ENCODE peak calls at places on chromosomes 6 and 20, in eight cellular contexts. One of them, this sample, is unnamed.

GRCh38 chr20:48051810-48052491 is 266.7 kb upstream of the SULF2 start:
- DNase-seq in CD8-positive, alpha-beta T cell: no peak
- DNase-seq in transverse colon: no peak
- DNase-seq in tibial artery: no peak
- DNase-seq in osteoblast: peak; percentile 79
- DNase-seq in cardiac muscle cell: peak; percentile 94
- DNase-seq in mammary epithelial cell: peak; percentile 85
- DNase-seq in psoas muscle: no peak
- DNase-seq in this sample: no peak

GRCh38 chr6:126546771-126547170 is 206.9 kb downstream of the CENPW start:
- DNase-seq in CD8-positive, alpha-beta T cell: no peak
- DNase-seq in transverse colon: no peak
- DNase-seq in tibial artery: no peak
- DNase-seq in osteoblast: no peak
- DNase-seq in cardiac muscle cell: no peak
- DNase-seq in mammary epithelial cell: no peak
- DNase-seq in psoas muscle: no peak
- DNase-seq in this sample: no peak

GRCh38 chr6:37992749-37993148 is 173.2 kb downstream of the ZFAND3 start:
- DNase-seq in CD8-positive, alpha-beta T cell: no peak
- DNase-seq in transverse colon: no peak
- DNase-seq in tibial artery: no peak
- DNase-seq in osteoblast: peak; percentile 21
- DNase-seq in cardiac muscle cell: no peak
- DNase-seq in mammary epithelial cell: no peak
- DNase-seq in psoas muscle: no peak
- DNase-seq in this sample: no peak

GRCh38 chr20:63942250-63943006 is 13.8 kb downstream of the UCKL1 start:
- DNase-seq in CD8-positive, alpha-beta T cell: no peak
- DNase-seq in transverse colon: peak; percentile 50
- DNase-seq in tibial artery: no peak
- DNase-seq in osteoblast: peak; percentile 83
- DNase-seq in cardiac muscle cell: peak; percentile 12
- DNase-seq in mammary epithelial cell: peak; percentile 79
- DNase-seq in psoas muscle: peak; percentile 71
- DNase-seq in this sample: no peak

GRCh38 chr6:86856937-86857563 is 80.3 kb upstream of the HTR1E start:
- DNase-seq in CD8-positive, alpha-beta T cell: no peak
- DNase-seq in transverse colon: peak; percentile 11
- DNase-seq in tibial artery: no peak
- DNase-seq in osteoblast: peak; percentile 4
- DNase-seq in cardiac muscle cell: peak; percentile 27
- DNase-seq in mammary epithelial cell: peak; percentile 33
- DNase-seq in psoas muscle: no peak
- DNase-seq in this sample: no peak

GRCh38 chr6:14472964-14473363 is 355.4 kb downstream of the CD83 start:
- DNase-seq in CD8-positive, alpha-beta T cell: no peak
- DNase-seq in transverse colon: no peak
- DNase-seq in tibial artery: no peak
- DNase-seq in osteoblast: no peak
- DNase-seq in cardiac muscle cell: peak; percentile 44
- DNase-seq in mammary epithelial cell: no peak
- DNase-seq in psoas muscle: no peak
- DNase-seq in this sample: no peak

GRCh38 chr6:35428421-35429149 is 23.6 kb upstream of the FANCE start:
- DNase-seq in CD8-positive, alpha-beta T cell: no peak
- DNase-seq in transverse colon: no peak
- DNase-seq in tibial artery: no peak
- DNase-seq in osteoblast: no peak
- DNase-seq in cardiac muscle cell: no peak
- DNase-seq in mammary epithelial cell: no peak
- DNase-seq in psoas muscle: no peak
- DNase-seq in this sample: no peak

GRCh38 chr6:146029573-146030184 is 817 bp downstream of the GRM1 start:
- DNase-seq in CD8-positive, alpha-beta T cell: no peak
- DNase-seq in transverse colon: no peak
- DNase-seq in tibial artery: no peak
- DNase-seq in osteoblast: peak; percentile 23
- DNase-seq in cardiac muscle cell: no peak
- DNase-seq in mammary epithelial cell: no peak
- DNase-seq in psoas muscle: peak; percentile 31
- DNase-seq in this sample: no peak

GRCh38 chr6:74256387-74257180 is 560.6 kb downstream of the CD109 start:
- DNase-seq in CD8-positive, alpha-beta T cell: no peak
- DNase-seq in transverse colon: no peak
- DNase-seq in tibial artery: no peak
- DNase-seq in osteoblast: no peak
- DNase-seq in cardiac muscle cell: no peak
- DNase-seq in mammary epithelial cell: no peak
- DNase-seq in psoas muscle: no peak
- DNase-seq in this sample: no peak

GRCh38 chr20:57702091-57702490 is 7.7 kb downstream of the PMEPA1 start:
- DNase-seq in CD8-positive, alpha-beta T cell: no peak
- DNase-seq in transverse colon: no peak
- DNase-seq in tibial artery: no peak
- DNase-seq in osteoblast: no peak
- DNase-seq in cardiac muscle cell: no peak
- DNase-seq in mammary epithelial cell: no peak
- DNase-seq in psoas muscle: no peak
- DNase-seq in this sample: no peak

GRCh38 chr6:16503241-16503775 is 258.0 kb downstream of the ATXN1 start:
- DNase-seq in CD8-positive, alpha-beta T cell: no peak
- DNase-seq in transverse colon: no peak
- DNase-seq in tibial artery: no peak
- DNase-seq in osteoblast: no peak
- DNase-seq in cardiac muscle cell: no peak
- DNase-seq in mammary epithelial cell: no peak
- DNase-seq in psoas muscle: no peak
- DNase-seq in this sample: no peak

GRCh38 chr6:17965397-17965796 is 22.0 kb downstream of the KIF13A start:
- DNase-seq in CD8-positive, alpha-beta T cell: no peak
- DNase-seq in transverse colon: no peak
- DNase-seq in tibial artery: no peak
- DNase-seq in osteoblast: peak; percentile 54
- DNase-seq in cardiac muscle cell: no peak
- DNase-seq in mammary epithelial cell: no peak
- DNase-seq in psoas muscle: no peak
- DNase-seq in this sample: no peak

GRCh38 chr6:16849280-16850210 is 88.3 kb upstream of the ATXN1 start:
- DNase-seq in CD8-positive, alpha-beta T cell: no peak
- DNase-seq in transverse colon: peak; percentile 9
- DNase-seq in tibial artery: no peak
- DNase-seq in osteoblast: peak; percentile 76
- DNase-seq in cardiac muscle cell: peak; percentile 43
- DNase-seq in mammary epithelial cell: no peak
- DNase-seq in psoas muscle: peak; percentile 48
- DNase-seq in this sample: no peak

GRCh38 chr6:84847349-84848160 is 83.2 kb upstream of the TBX18 start:
- DNase-seq in CD8-positive, alpha-beta T cell: no peak
- DNase-seq in transverse colon: no peak
- DNase-seq in tibial artery: no peak
- DNase-seq in osteoblast: peak; percentile 88
- DNase-seq in cardiac muscle cell: peak; percentile 59
- DNase-seq in mammary epithelial cell: peak; percentile 61
- DNase-seq in psoas muscle: no peak
- DNase-seq in this sample: no peak

GRCh38 chr20:17825251-17825691 is 125.5 kb downstream of the BANF2 start:
- DNase-seq in CD8-positive, alpha-beta T cell: no peak
- DNase-seq in transverse colon: no peak
- DNase-seq in tibial artery: no peak
- DNase-seq in osteoblast: no peak
- DNase-seq in cardiac muscle cell: peak; percentile 46
- DNase-seq in mammary epithelial cell: no peak
- DNase-seq in psoas muscle: peak; percentile 60
- DNase-seq in this sample: no peak

GRCh38 chr6:78523622-78524021 is 343.7 kb upstream of the IRAK1BP1 start:
- DNase-seq in CD8-positive, alpha-beta T cell: no peak
- DNase-seq in transverse colon: no peak
- DNase-seq in tibial artery: no peak
- DNase-seq in osteoblast: no peak
- DNase-seq in cardiac muscle cell: peak; percentile 14
- DNase-seq in mammary epithelial cell: no peak
- DNase-seq in psoas muscle: no peak
- DNase-seq in this sample: no peak

DNA sequence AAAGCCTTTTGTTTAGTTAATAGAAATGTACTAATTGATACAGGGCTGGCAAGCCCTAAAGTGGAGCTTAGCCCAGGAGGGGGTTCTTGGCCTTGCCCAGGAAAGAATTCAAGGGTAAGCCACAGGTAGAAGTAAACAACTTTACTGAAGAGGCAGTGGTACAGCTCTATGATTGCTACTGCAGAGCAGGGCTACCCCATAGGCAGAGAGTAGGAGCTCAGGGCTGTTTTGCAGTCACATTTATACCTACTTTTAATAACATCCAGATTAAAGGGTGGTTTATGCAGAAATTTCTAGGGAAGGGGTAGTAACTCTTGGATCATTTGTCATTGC is 680.4 kb upstream of the GJE1 start:
- DNase-seq in CD8-positive, alpha-beta T cell: no peak
- DNase-seq in transverse colon: no peak
- DNase-seq in tibial artery: no peak
- DNase-seq in osteoblast: no peak
- DNase-seq in cardiac muscle cell: no peak
- DNase-seq in mammary epithelial cell: no peak
- DNase-seq in psoas muscle: no peak
- DNase-seq in this sample: no peak
- H3K9me3 ChIP-seq in CD8-positive, alpha-beta T cell: no peaks in the 10 kb centered on the region
- H3K9me3 ChIP-seq in transverse colon: no peaks in the 10 kb centered on the region
- H3K9me3 ChIP-seq in tibial artery: no peaks in the 10 kb centered on the region
- H3K9me3 ChIP-seq in osteoblast: no peaks in the 10 kb centered on the region
- H3K9me3 ChIP-seq in cardiac muscle cell: no peaks in the 10 kb centered on the region
- H3K9me3 ChIP-seq in mammary epithelial cell: no peaks in the 10 kb centered on the region
- H3K9me3 ChIP-seq in psoas muscle: no peaks in the 10 kb centered on the region
- H3K9me3 ChIP-seq in this sample: no peaks in the 10 kb centered on the region

DNA sequence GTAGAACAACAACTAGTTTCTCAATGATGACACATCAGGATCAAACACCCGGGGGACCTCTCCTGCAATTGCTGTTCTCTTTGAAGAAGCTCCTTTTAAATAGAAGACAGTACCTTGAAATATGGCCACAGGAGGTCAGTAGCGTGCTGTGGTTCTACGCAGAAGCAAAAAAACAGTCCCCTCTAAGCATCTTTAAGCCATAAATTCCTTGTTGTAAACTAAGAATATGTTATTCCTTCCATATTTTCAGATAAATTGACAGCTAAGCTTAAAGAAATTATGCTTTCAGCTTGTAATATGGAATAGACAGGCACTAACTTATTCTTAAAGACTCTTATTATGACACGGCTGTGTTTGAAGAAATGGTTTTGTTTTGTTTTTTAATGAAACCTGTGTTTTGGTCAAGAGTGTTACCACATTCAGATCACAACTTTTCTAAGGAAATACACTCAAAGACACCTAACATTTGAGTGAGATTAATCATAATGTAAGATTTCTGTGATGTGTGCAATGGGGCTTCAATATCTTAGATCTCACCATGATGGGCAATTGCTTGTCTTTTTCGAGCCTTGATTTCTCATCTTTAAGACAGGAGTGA is 49.7 kb upstream of the IL20RA start:
- DNase-seq in CD8-positive, alpha-beta T cell: peak; percentile 33
- DNase-seq in transverse colon: peak; percentile 56
- DNase-seq in tibial artery: peak; percentile 74
- DNase-seq in osteoblast: peak; percentile 50
- DNase-seq in cardiac muscle cell: peak; percentile 85
- DNase-seq in mammary epithelial cell: peak; percentile 43
- DNase-seq in psoas muscle: peak; percentile 70
- DNase-seq in this sample: no peak
- TF ChIP-seq CTCF in CD8-positive, alpha-beta T cell: peak; percentile 71
- TF ChIP-seq CTCF in transverse colon: peak; percentile 69
- TF ChIP-seq CTCF in tibial artery: peak; percentile 58
- TF ChIP-seq CTCF in osteoblast: peak; percentile 72
- TF ChIP-seq CTCF in cardiac muscle cell: peak; percentile 68
- TF ChIP-seq CTCF in mammary epithelial cell: peak; percentile 80
- TF ChIP-seq CTCF in psoas muscle: peak; percentile 74
- TF ChIP-seq CTCF in this sample: peak; percentile 38

GRCh38 chr20:50036703-50037102 is 53.9 kb downstream of the SNAI1 start:
- DNase-seq in CD8-positive, alpha-beta T cell: no peak
- DNase-seq in transverse colon: no peak
- DNase-seq in tibial artery: no peak
- DNase-seq in osteoblast: peak; percentile 45
- DNase-seq in cardiac muscle cell: no peak
- DNase-seq in mammary epithelial cell: no peak
- DNase-seq in psoas muscle: no peak
- DNase-seq in this sample: no peak

GRCh38 chr20:50037575-50037974 is 54.8 kb downstream of the SNAI1 start:
- DNase-seq in CD8-positive, alpha-beta T cell: no peak
- DNase-seq in transverse colon: no peak
- DNase-seq in tibial artery: no peak
- DNase-seq in osteoblast: peak; percentile 62
- DNase-seq in cardiac muscle cell: no peak
- DNase-seq in mammary epithelial cell: no peak
- DNase-seq in psoas muscle: no peak
- DNase-seq in this sample: no peak

GRCh38 chr20:50032955-50033666 is 50.3 kb downstream of the SNAI1 start:
- DNase-seq in CD8-positive, alpha-beta T cell: no peak
- DNase-seq in transverse colon: no peak
- DNase-seq in tibial artery: no peak
- DNase-seq in osteoblast: peak; percentile 68
- DNase-seq in cardiac muscle cell: no peak
- DNase-seq in mammary epithelial cell: no peak
- DNase-seq in psoas muscle: no peak
- DNase-seq in this sample: no peak

GRCh38 chr20:50037123-50037522 is 54.3 kb downstream of the SNAI1 start:
- DNase-seq in CD8-positive, alpha-beta T cell: no peak
- DNase-seq in transverse colon: no peak
- DNase-seq in tibial artery: no peak
- DNase-seq in osteoblast: peak; percentile 65
- DNase-seq in cardiac muscle cell: no peak
- DNase-seq in mammary epithelial cell: no peak
- DNase-seq in psoas muscle: no peak
- DNase-seq in this sample: no peak

GRCh38 chr20:50034567-50035170 is 51.9 kb downstream of the SNAI1 start:
- DNase-seq in CD8-positive, alpha-beta T cell: no peak
- DNase-seq in transverse colon: no peak
- DNase-seq in tibial artery: peak; percentile 74
- DNase-seq in osteoblast: peak; percentile 96
- DNase-seq in cardiac muscle cell: peak; percentile 44
- DNase-seq in mammary epithelial cell: peak; percentile 53
- DNase-seq in psoas muscle: no peak
- DNase-seq in this sample: no peak
- H3K27ac ChIP-seq in CD8-positive, alpha-beta T cell: no peak overlapping the region
- H3K27ac ChIP-seq in transverse colon: peak overlapping the region; percentile 58
- H3K27ac ChIP-seq in tibial artery: peak overlapping the region; percentile 79
- H3K27ac ChIP-seq in osteoblast: peak overlapping the region; percentile 91
- H3K27ac ChIP-seq in cardiac muscle cell: no peak overlapping the region
- H3K27ac ChIP-seq in mammary epithelial cell: peak overlapping the region; percentile 33
- H3K27ac ChIP-seq in psoas muscle: no peak overlapping the region
- H3K27ac ChIP-seq in this sample: no peak overlapping the region

DNA sequence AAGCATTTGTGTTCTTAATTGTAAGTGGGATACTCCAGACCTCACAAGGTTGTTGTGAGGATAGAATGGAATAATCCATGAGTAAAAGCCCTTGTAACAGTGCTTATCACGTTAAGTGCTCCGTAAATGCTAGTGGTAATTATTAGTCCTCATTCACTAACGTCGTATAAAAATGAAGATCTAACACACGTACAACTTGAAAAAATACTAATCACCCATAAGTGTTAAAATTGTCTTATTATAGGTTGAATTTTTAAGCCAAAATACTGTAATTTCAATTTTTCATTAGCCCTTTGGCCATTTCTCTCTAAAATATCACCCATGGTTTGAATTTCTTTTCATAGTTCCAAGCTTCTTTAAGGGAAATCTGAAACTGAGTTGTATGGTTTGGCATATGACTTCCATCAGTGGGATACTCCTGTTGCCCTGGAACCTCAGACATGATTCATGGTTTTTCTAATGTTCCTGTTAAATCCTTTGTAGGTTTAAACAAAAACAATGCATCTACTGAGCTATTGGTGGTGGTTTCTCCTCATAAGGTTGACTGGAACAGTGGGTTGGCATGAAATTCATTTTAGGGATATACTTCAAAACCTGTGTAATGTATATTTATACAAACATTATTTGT is 19.1 kb downstream of the XRN2 start:
- DNase-seq in CD8-positive, alpha-beta T cell: no peak
- DNase-seq in transverse colon: no peak
- DNase-seq in tibial artery: no peak
- DNase-seq in osteoblast: no peak
- DNase-seq in cardiac muscle cell: no peak
- DNase-seq in mammary epithelial cell: peak; percentile 28
- DNase-seq in psoas muscle: no peak
- DNase-seq in this sample: no peak
- H3K9me3 ChIP-seq in CD8-positive, alpha-beta T cell: no peaks in the 10 kb centered on the region
- H3K9me3 ChIP-seq in transverse colon: no peaks in the 10 kb centered on the region
- H3K9me3 ChIP-seq in tibial artery: no peaks in the 10 kb centered on the region
- H3K9me3 ChIP-seq in osteoblast: no peaks in the 10 kb centered on the region
- H3K9me3 ChIP-seq in cardiac muscle cell: no peaks in the 10 kb centered on the region
- H3K9me3 ChIP-seq in mammary epithelial cell: no peaks in the 10 kb centered on the region
- H3K9me3 ChIP-seq in psoas muscle: peaks cover 8% of the 10 kb centered on the region
- H3K9me3 ChIP-seq in this sample: no peaks in the 10 kb centered on the region